ENCODE peak calls at places on chromosomes 16 and 17, in eight cellular contexts. One of them, this sample, is unnamed.

GRCh38 chr16:3007059-3007956 is 5.4 kb upstream of the CLDN9 start:
- DNase-seq in NCI-H2171: no peak
- DNase-seq in stimulated activated CD4-positive, alpha-beta T cell treated with anti-CD3 and anti-CD28 coated beads, Interleukin-2, amount 100 ng/mL, for 24 hours: no peak
- DNase-seq in CD8-positive, alpha-beta memory T cell: no peak
- DNase-seq in anterior cingulate cortex: no peak
- DNase-seq in stimulated activated naive CD8-positive, alpha-beta T cell treated with anti-CD3 and anti-CD28 coated beads, Interleukin-15, amount 100 ng/mL, for 72 hours: no peak
- DNase-seq in HuH-7.5: no peak
- DNase-seq in B cell: no peak
- DNase-seq in this sample: no peak

GRCh38 chr17:63452979-63453551 is 7.0 kb upstream of the CYB561 start:
- DNase-seq in HuH-7.5: no peak
- DNase-seq in stimulated activated naive CD8-positive, alpha-beta T cell treated with anti-CD3 and anti-CD28 coated beads, Interleukin-15, amount 100 ng/mL, for 72 hours: no peak
- DNase-seq in anterior cingulate cortex: no peak
- DNase-seq in stimulated activated CD4-positive, alpha-beta T cell treated with anti-CD3 and anti-CD28 coated beads, Interleukin-2, amount 100 ng/mL, for 24 hours: no peak
- DNase-seq in B cell: no peak
- DNase-seq in NCI-H2171: no peak
- DNase-seq in CD8-positive, alpha-beta memory T cell: no peak
- DNase-seq in this sample: no peak

GRCh38 chr17:41917957-41918391 is 777 bp downstream of the ACLY start:
- DNase-seq in anterior cingulate cortex: peak
- DNase-seq in stimulated activated CD4-positive, alpha-beta T cell treated with anti-CD3 and anti-CD28 coated beads, Interleukin-2, amount 100 ng/mL, for 24 hours: peak
- DNase-seq in CD8-positive, alpha-beta memory T cell: peak
- DNase-seq in HuH-7.5: no peak
- DNase-seq in stimulated activated naive CD8-positive, alpha-beta T cell treated with anti-CD3 and anti-CD28 coated beads, Interleukin-15, amount 100 ng/mL, for 72 hours: peak
- DNase-seq in NCI-H2171: peak
- DNase-seq in B cell: no peak
- DNase-seq in this sample: no peak

GRCh38 chr17:5138616-5139453 is 23.0 kb downstream of the USP6 start:
- DNase-seq in HuH-7.5: no peak
- DNase-seq in NCI-H2171: no peak
- DNase-seq in CD8-positive, alpha-beta memory T cell: no peak
- DNase-seq in B cell: no peak
- DNase-seq in stimulated activated naive CD8-positive, alpha-beta T cell treated with anti-CD3 and anti-CD28 coated beads, Interleukin-15, amount 100 ng/mL, for 72 hours: no peak
- DNase-seq in stimulated activated CD4-positive, alpha-beta T cell treated with anti-CD3 and anti-CD28 coated beads, Interleukin-2, amount 100 ng/mL, for 24 hours: no peak
- DNase-seq in anterior cingulate cortex: no peak
- DNase-seq in this sample: no peak

GRCh38 chr16:2785101-2785991 is 2.0 kb downstream of the PRSS33 start:
- DNase-seq in HuH-7.5: no peak
- DNase-seq in stimulated activated CD4-positive, alpha-beta T cell treated with anti-CD3 and anti-CD28 coated beads, Interleukin-2, amount 100 ng/mL, for 24 hours: peak
- DNase-seq in B cell: peak
- DNase-seq in NCI-H2171: no peak
- DNase-seq in stimulated activated naive CD8-positive, alpha-beta T cell treated with anti-CD3 and anti-CD28 coated beads, Interleukin-15, amount 100 ng/mL, for 72 hours: peak
- DNase-seq in CD8-positive, alpha-beta memory T cell: peak
- DNase-seq in anterior cingulate cortex: no peak
- DNase-seq in this sample: no peak

GRCh38 chr16:15948532-15949209 is 745 bp upstream of the ABCC1 start:
- DNase-seq in stimulated activated naive CD8-positive, alpha-beta T cell treated with anti-CD3 and anti-CD28 coated beads, Interleukin-15, amount 100 ng/mL, for 72 hours: peak
- DNase-seq in NCI-H2171: no peak
- DNase-seq in B cell: peak
- DNase-seq in anterior cingulate cortex: no peak
- DNase-seq in stimulated activated CD4-positive, alpha-beta T cell treated with anti-CD3 and anti-CD28 coated beads, Interleukin-2, amount 100 ng/mL, for 24 hours: no peak
- DNase-seq in HuH-7.5: peak
- DNase-seq in CD8-positive, alpha-beta memory T cell: no peak
- DNase-seq in this sample: no peak

GRCh38 chr16:56423584-56424403 is 1.6 kb downstream of the AMFR start:
- DNase-seq in HuH-7.5: no peak
- DNase-seq in CD8-positive, alpha-beta memory T cell: peak
- DNase-seq in B cell: peak
- DNase-seq in stimulated activated naive CD8-positive, alpha-beta T cell treated with anti-CD3 and anti-CD28 coated beads, Interleukin-15, amount 100 ng/mL, for 72 hours: no peak
- DNase-seq in NCI-H2171: no peak
- DNase-seq in anterior cingulate cortex: no peak
- DNase-seq in stimulated activated CD4-positive, alpha-beta T cell treated with anti-CD3 and anti-CD28 coated beads, Interleukin-2, amount 100 ng/mL, for 24 hours: no peak
- DNase-seq in this sample: no peak

GRCh38 chr16:26795184-26795583 is 271.5 kb upstream of the C16orf82 start:
- DNase-seq in B cell: no peak
- DNase-seq in anterior cingulate cortex: no peak
- DNase-seq in stimulated activated naive CD8-positive, alpha-beta T cell treated with anti-CD3 and anti-CD28 coated beads, Interleukin-15, amount 100 ng/mL, for 72 hours: peak
- DNase-seq in NCI-H2171: no peak
- DNase-seq in CD8-positive, alpha-beta memory T cell: no peak
- DNase-seq in stimulated activated CD4-positive, alpha-beta T cell treated with anti-CD3 and anti-CD28 coated beads, Interleukin-2, amount 100 ng/mL, for 24 hours: peak
- DNase-seq in HuH-7.5: no peak
- DNase-seq in this sample: no peak

GRCh38 chr16:27515874-27516353 is 33.8 kb downstream of the GTF3C1 start:
- DNase-seq in anterior cingulate cortex: peak
- DNase-seq in CD8-positive, alpha-beta memory T cell: no peak
- DNase-seq in NCI-H2171: no peak
- DNase-seq in stimulated activated naive CD8-positive, alpha-beta T cell treated with anti-CD3 and anti-CD28 coated beads, Interleukin-15, amount 100 ng/mL, for 72 hours: peak
- DNase-seq in HuH-7.5: peak
- DNase-seq in stimulated activated CD4-positive, alpha-beta T cell treated with anti-CD3 and anti-CD28 coated beads, Interleukin-2, amount 100 ng/mL, for 24 hours: peak
- DNase-seq in B cell: no peak
- DNase-seq in this sample: no peak

GRCh38 chr16:88739139-88739974 is 33.1 kb downstream of the CTU2 start:
- DNase-seq in CD8-positive, alpha-beta memory T cell: no peak
- DNase-seq in stimulated activated naive CD8-positive, alpha-beta T cell treated with anti-CD3 and anti-CD28 coated beads, Interleukin-15, amount 100 ng/mL, for 72 hours: no peak
- DNase-seq in HuH-7.5: no peak
- DNase-seq in B cell: no peak
- DNase-seq in NCI-H2171: no peak
- DNase-seq in anterior cingulate cortex: no peak
- DNase-seq in stimulated activated CD4-positive, alpha-beta T cell treated with anti-CD3 and anti-CD28 coated beads, Interleukin-2, amount 100 ng/mL, for 24 hours: no peak
- DNase-seq in this sample: no peak

GRCh38 chr17:72343911-72344310 is 223.1 kb downstream of the SOX9 start:
- DNase-seq in B cell: no peak
- DNase-seq in CD8-positive, alpha-beta memory T cell: no peak
- DNase-seq in NCI-H2171: no peak
- DNase-seq in stimulated activated naive CD8-positive, alpha-beta T cell treated with anti-CD3 and anti-CD28 coated beads, Interleukin-15, amount 100 ng/mL, for 72 hours: no peak
- DNase-seq in stimulated activated CD4-positive, alpha-beta T cell treated with anti-CD3 and anti-CD28 coated beads, Interleukin-2, amount 100 ng/mL, for 24 hours: no peak
- DNase-seq in HuH-7.5: no peak
- DNase-seq in anterior cingulate cortex: no peak
- DNase-seq in this sample: no peak

GRCh38 chr16:4664538-4665418 is 28.6 kb upstream of the NUDT16L1 start:
- DNase-seq in NCI-H2171: peak
- DNase-seq in anterior cingulate cortex: no peak
- DNase-seq in stimulated activated naive CD8-positive, alpha-beta T cell treated with anti-CD3 and anti-CD28 coated beads, Interleukin-15, amount 100 ng/mL, for 72 hours: peak
- DNase-seq in CD8-positive, alpha-beta memory T cell: peak
- DNase-seq in stimulated activated CD4-positive, alpha-beta T cell treated with anti-CD3 and anti-CD28 coated beads, Interleukin-2, amount 100 ng/mL, for 24 hours: peak
- DNase-seq in HuH-7.5: peak
- DNase-seq in B cell: peak
- DNase-seq in this sample: no peak

GRCh38 chr16:66263973-66264310 is 102.5 kb upstream of the CDH5 start:
- DNase-seq in NCI-H2171: no peak
- DNase-seq in HuH-7.5: no peak
- DNase-seq in B cell: no peak
- DNase-seq in CD8-positive, alpha-beta memory T cell: no peak
- DNase-seq in anterior cingulate cortex: no peak
- DNase-seq in stimulated activated naive CD8-positive, alpha-beta T cell treated with anti-CD3 and anti-CD28 coated beads, Interleukin-15, amount 100 ng/mL, for 72 hours: no peak
- DNase-seq in stimulated activated CD4-positive, alpha-beta T cell treated with anti-CD3 and anti-CD28 coated beads, Interleukin-2, amount 100 ng/mL, for 24 hours: no peak
- DNase-seq in this sample: no peak

GRCh38 chr16:76796431-76796830 is 394.6 kb upstream of the MON1B start:
- DNase-seq in stimulated activated naive CD8-positive, alpha-beta T cell treated with anti-CD3 and anti-CD28 coated beads, Interleukin-15, amount 100 ng/mL, for 72 hours: no peak
- DNase-seq in B cell: no peak
- DNase-seq in CD8-positive, alpha-beta memory T cell: no peak
- DNase-seq in anterior cingulate cortex: no peak
- DNase-seq in stimulated activated CD4-positive, alpha-beta T cell treated with anti-CD3 and anti-CD28 coated beads, Interleukin-2, amount 100 ng/mL, for 24 hours: no peak
- DNase-seq in HuH-7.5: no peak
- DNase-seq in NCI-H2171: no peak
- DNase-seq in this sample: no peak

GRCh38 chr17:37828313-37829124 is 83.7 kb upstream of the HNF1B start:
- DNase-seq in NCI-H2171: no peak
- DNase-seq in B cell: no peak
- DNase-seq in CD8-positive, alpha-beta memory T cell: no peak
- DNase-seq in anterior cingulate cortex: no peak
- DNase-seq in HuH-7.5: no peak
- DNase-seq in stimulated activated naive CD8-positive, alpha-beta T cell treated with anti-CD3 and anti-CD28 coated beads, Interleukin-15, amount 100 ng/mL, for 72 hours: no peak
- DNase-seq in stimulated activated CD4-positive, alpha-beta T cell treated with anti-CD3 and anti-CD28 coated beads, Interleukin-2, amount 100 ng/mL, for 24 hours: no peak
- DNase-seq in this sample: no peak

GRCh38 chr17:19713462-19713861 is 2.9 kb downstream of the SLC47A2 start:
- DNase-seq in B cell: no peak
- DNase-seq in stimulated activated CD4-positive, alpha-beta T cell treated with anti-CD3 and anti-CD28 coated beads, Interleukin-2, amount 100 ng/mL, for 24 hours: no peak
- DNase-seq in CD8-positive, alpha-beta memory T cell: no peak
- DNase-seq in HuH-7.5: peak
- DNase-seq in stimulated activated naive CD8-positive, alpha-beta T cell treated with anti-CD3 and anti-CD28 coated beads, Interleukin-15, amount 100 ng/mL, for 72 hours: no peak
- DNase-seq in anterior cingulate cortex: no peak
- DNase-seq in NCI-H2171: no peak
- DNase-seq in this sample: peak

GRCh38 chr17:60583008-60583407 is 17.0 kb upstream of the PPM1D start:
- DNase-seq in B cell: no peak
- DNase-seq in HuH-7.5: no peak
- DNase-seq in stimulated activated CD4-positive, alpha-beta T cell treated with anti-CD3 and anti-CD28 coated beads, Interleukin-2, amount 100 ng/mL, for 24 hours: no peak
- DNase-seq in anterior cingulate cortex: no peak
- DNase-seq in CD8-positive, alpha-beta memory T cell: no peak
- DNase-seq in stimulated activated naive CD8-positive, alpha-beta T cell treated with anti-CD3 and anti-CD28 coated beads, Interleukin-15, amount 100 ng/mL, for 72 hours: no peak
- DNase-seq in NCI-H2171: no peak
- DNase-seq in this sample: no peak

GRCh38 chr16:48197294-48197693 is 41.5 kb upstream of the ABCC12 start:
- DNase-seq in anterior cingulate cortex: no peak
- DNase-seq in stimulated activated CD4-positive, alpha-beta T cell treated with anti-CD3 and anti-CD28 coated beads, Interleukin-2, amount 100 ng/mL, for 24 hours: no peak
- DNase-seq in NCI-H2171: no peak
- DNase-seq in HuH-7.5: no peak
- DNase-seq in B cell: no peak
- DNase-seq in stimulated activated naive CD8-positive, alpha-beta T cell treated with anti-CD3 and anti-CD28 coated beads, Interleukin-15, amount 100 ng/mL, for 72 hours: no peak
- DNase-seq in CD8-positive, alpha-beta memory T cell: no peak
- DNase-seq in this sample: peak

GRCh38 chr16:81514568-81515258 is 70.1 kb downstream of the CMIP start:
- DNase-seq in B cell: no peak
- DNase-seq in CD8-positive, alpha-beta memory T cell: no peak
- DNase-seq in stimulated activated CD4-positive, alpha-beta T cell treated with anti-CD3 and anti-CD28 coated beads, Interleukin-2, amount 100 ng/mL, for 24 hours: no peak
- DNase-seq in anterior cingulate cortex: no peak
- DNase-seq in stimulated activated naive CD8-positive, alpha-beta T cell treated with anti-CD3 and anti-CD28 coated beads, Interleukin-15, amount 100 ng/mL, for 72 hours: no peak
- DNase-seq in HuH-7.5: no peak
- DNase-seq in NCI-H2171: no peak
- DNase-seq in this sample: no peak

GRCh38 chr16:1666316-1666715 is 11.8 kb upstream of the JPT2 start:
- DNase-seq in stimulated activated CD4-positive, alpha-beta T cell treated with anti-CD3 and anti-CD28 coated beads, Interleukin-2, amount 100 ng/mL, for 24 hours: no peak
- DNase-seq in HuH-7.5: no peak
- DNase-seq in B cell: no peak
- DNase-seq in NCI-H2171: no peak
- DNase-seq in CD8-positive, alpha-beta memory T cell: no peak
- DNase-seq in anterior cingulate cortex: no peak
- DNase-seq in stimulated activated naive CD8-positive, alpha-beta T cell treated with anti-CD3 and anti-CD28 coated beads, Interleukin-15, amount 100 ng/mL, for 72 hours: no peak
- DNase-seq in this sample: no peak

GRCh38 chr17:2406271-2406902 is 5.5 kb upstream of the MNT start:
- DNase-seq in stimulated activated naive CD8-positive, alpha-beta T cell treated with anti-CD3 and anti-CD28 coated beads, Interleukin-15, amount 100 ng/mL, for 72 hours: no peak
- DNase-seq in CD8-positive, alpha-beta memory T cell: no peak
- DNase-seq in stimulated activated CD4-positive, alpha-beta T cell treated with anti-CD3 and anti-CD28 coated beads, Interleukin-2, amount 100 ng/mL, for 24 hours: no peak
- DNase-seq in anterior cingulate cortex: no peak
- DNase-seq in B cell: no peak
- DNase-seq in HuH-7.5: no peak
- DNase-seq in NCI-H2171: no peak
- DNase-seq in this sample: no peak

GRCh38 chr16:27315333-27316037 is 1.7 kb downstream of the IL4R start:
- DNase-seq in NCI-H2171: no peak
- DNase-seq in HuH-7.5: peak
- DNase-seq in stimulated activated CD4-positive, alpha-beta T cell treated with anti-CD3 and anti-CD28 coated beads, Interleukin-2, amount 100 ng/mL, for 24 hours: peak
- DNase-seq in anterior cingulate cortex: no peak
- DNase-seq in stimulated activated naive CD8-positive, alpha-beta T cell treated with anti-CD3 and anti-CD28 coated beads, Interleukin-15, amount 100 ng/mL, for 72 hours: peak
- DNase-seq in B cell: peak
- DNase-seq in CD8-positive, alpha-beta memory T cell: peak
- DNase-seq in this sample: no peak

GRCh38 chr17:40556198-40556661 is 9.0 kb downstream of the CCR7 start:
- DNase-seq in anterior cingulate cortex: no peak
- DNase-seq in CD8-positive, alpha-beta memory T cell: no peak
- DNase-seq in stimulated activated CD4-positive, alpha-beta T cell treated with anti-CD3 and anti-CD28 coated beads, Interleukin-2, amount 100 ng/mL, for 24 hours: no peak
- DNase-seq in NCI-H2171: no peak
- DNase-seq in HuH-7.5: no peak
- DNase-seq in B cell: no peak
- DNase-seq in stimulated activated naive CD8-positive, alpha-beta T cell treated with anti-CD3 and anti-CD28 coated beads, Interleukin-15, amount 100 ng/mL, for 72 hours: peak
- DNase-seq in this sample: no peak

GRCh38 chr16:66372078-66372897 is 5.8 kb downstream of the CDH5 start:
- DNase-seq in stimulated activated CD4-positive, alpha-beta T cell treated with anti-CD3 and anti-CD28 coated beads, Interleukin-2, amount 100 ng/mL, for 24 hours: no peak
- DNase-seq in B cell: no peak
- DNase-seq in stimulated activated naive CD8-positive, alpha-beta T cell treated with anti-CD3 and anti-CD28 coated beads, Interleukin-15, amount 100 ng/mL, for 72 hours: no peak
- DNase-seq in anterior cingulate cortex: no peak
- DNase-seq in CD8-positive, alpha-beta memory T cell: no peak
- DNase-seq in NCI-H2171: no peak
- DNase-seq in HuH-7.5: no peak
- DNase-seq in this sample: no peak

GRCh38 chr16:12617401-12617819 is 186.3 kb downstream of the CPPED1 start:
- DNase-seq in NCI-H2171: peak
- DNase-seq in B cell: no peak
- DNase-seq in CD8-positive, alpha-beta memory T cell: no peak
- DNase-seq in stimulated activated CD4-positive, alpha-beta T cell treated with anti-CD3 and anti-CD28 coated beads, Interleukin-2, amount 100 ng/mL, for 24 hours: peak
- DNase-seq in stimulated activated naive CD8-positive, alpha-beta T cell treated with anti-CD3 and anti-CD28 coated beads, Interleukin-15, amount 100 ng/mL, for 72 hours: peak
- DNase-seq in HuH-7.5: no peak
- DNase-seq in anterior cingulate cortex: no peak
- DNase-seq in this sample: no peak

GRCh38 chr17:77470800-77471733 is 330.3 kb downstream of the SEC14L1 start:
- DNase-seq in NCI-H2171: no peak
- DNase-seq in anterior cingulate cortex: no peak
- DNase-seq in B cell: no peak
- DNase-seq in stimulated activated naive CD8-positive, alpha-beta T cell treated with anti-CD3 and anti-CD28 coated beads, Interleukin-15, amount 100 ng/mL, for 72 hours: no peak
- DNase-seq in stimulated activated CD4-positive, alpha-beta T cell treated with anti-CD3 and anti-CD28 coated beads, Interleukin-2, amount 100 ng/mL, for 24 hours: no peak
- DNase-seq in HuH-7.5: no peak
- DNase-seq in CD8-positive, alpha-beta memory T cell: no peak
- DNase-seq in this sample: no peak

GRCh38 chr16:29028457-29029167 is 43.8 kb downstream of the LAT start:
- DNase-seq in anterior cingulate cortex: no peak
- DNase-seq in stimulated activated CD4-positive, alpha-beta T cell treated with anti-CD3 and anti-CD28 coated beads, Interleukin-2, amount 100 ng/mL, for 24 hours: no peak
- DNase-seq in CD8-positive, alpha-beta memory T cell: no peak
- DNase-seq in stimulated activated naive CD8-positive, alpha-beta T cell treated with anti-CD3 and anti-CD28 coated beads, Interleukin-15, amount 100 ng/mL, for 72 hours: peak
- DNase-seq in NCI-H2171: no peak
- DNase-seq in B cell: no peak
- DNase-seq in HuH-7.5: no peak
- DNase-seq in this sample: no peak

GRCh38 chr17:57537524-57538410 is 207.3 kb downstream of the CCDC182 start:
- DNase-seq in NCI-H2171: no peak
- DNase-seq in B cell: no peak
- DNase-seq in stimulated activated CD4-positive, alpha-beta T cell treated with anti-CD3 and anti-CD28 coated beads, Interleukin-2, amount 100 ng/mL, for 24 hours: no peak
- DNase-seq in HuH-7.5: no peak
- DNase-seq in stimulated activated naive CD8-positive, alpha-beta T cell treated with anti-CD3 and anti-CD28 coated beads, Interleukin-15, amount 100 ng/mL, for 72 hours: no peak
- DNase-seq in anterior cingulate cortex: no peak
- DNase-seq in CD8-positive, alpha-beta memory T cell: no peak
- DNase-seq in this sample: no peak

GRCh38 chr17:29557717-29558116 is 9.1 kb downstream of the ABHD15 start:
- DNase-seq in stimulated activated naive CD8-positive, alpha-beta T cell treated with anti-CD3 and anti-CD28 coated beads, Interleukin-15, amount 100 ng/mL, for 72 hours: no peak
- DNase-seq in B cell: peak
- DNase-seq in CD8-positive, alpha-beta memory T cell: no peak
- DNase-seq in NCI-H2171: no peak
- DNase-seq in anterior cingulate cortex: no peak
- DNase-seq in HuH-7.5: no peak
- DNase-seq in stimulated activated CD4-positive, alpha-beta T cell treated with anti-CD3 and anti-CD28 coated beads, Interleukin-2, amount 100 ng/mL, for 24 hours: no peak
- DNase-seq in this sample: no peak

GRCh38 chr17:40559016-40559853 is 6.0 kb downstream of the CCR7 start:
- DNase-seq in anterior cingulate cortex: peak
- DNase-seq in stimulated activated naive CD8-positive, alpha-beta T cell treated with anti-CD3 and anti-CD28 coated beads, Interleukin-15, amount 100 ng/mL, for 72 hours: no peak
- DNase-seq in HuH-7.5: no peak
- DNase-seq in NCI-H2171: no peak
- DNase-seq in CD8-positive, alpha-beta memory T cell: no peak
- DNase-seq in stimulated activated CD4-positive, alpha-beta T cell treated with anti-CD3 and anti-CD28 coated beads, Interleukin-2, amount 100 ng/mL, for 24 hours: no peak
- DNase-seq in B cell: no peak
- DNase-seq in this sample: no peak

GRCh38 chr16:88599092-88599733 is 29.0 kb downstream of the ZC3H18 start:
- DNase-seq in HuH-7.5: no peak
- DNase-seq in NCI-H2171: no peak
- DNase-seq in stimulated activated CD4-positive, alpha-beta T cell treated with anti-CD3 and anti-CD28 coated beads, Interleukin-2, amount 100 ng/mL, for 24 hours: no peak
- DNase-seq in CD8-positive, alpha-beta memory T cell: no peak
- DNase-seq in stimulated activated naive CD8-positive, alpha-beta T cell treated with anti-CD3 and anti-CD28 coated beads, Interleukin-15, amount 100 ng/mL, for 72 hours: no peak
- DNase-seq in anterior cingulate cortex: peak
- DNase-seq in B cell: no peak
- DNase-seq in this sample: no peak

GRCh38 chr17:10294162-10294561 is 78.6 kb downstream of the MYH13 start:
- DNase-seq in CD8-positive, alpha-beta memory T cell: no peak
- DNase-seq in stimulated activated naive CD8-positive, alpha-beta T cell treated with anti-CD3 and anti-CD28 coated beads, Interleukin-15, amount 100 ng/mL, for 72 hours: no peak
- DNase-seq in anterior cingulate cortex: no peak
- DNase-seq in NCI-H2171: no peak
- DNase-seq in B cell: no peak
- DNase-seq in stimulated activated CD4-positive, alpha-beta T cell treated with anti-CD3 and anti-CD28 coated beads, Interleukin-2, amount 100 ng/mL, for 24 hours: no peak
- DNase-seq in HuH-7.5: no peak
- DNase-seq in this sample: no peak

GRCh38 chr17:74220966-74221814 is 7.8 kb downstream of the TTYH2 start:
- DNase-seq in CD8-positive, alpha-beta memory T cell: no peak
- DNase-seq in stimulated activated CD4-positive, alpha-beta T cell treated with anti-CD3 and anti-CD28 coated beads, Interleukin-2, amount 100 ng/mL, for 24 hours: no peak
- DNase-seq in B cell: no peak
- DNase-seq in anterior cingulate cortex: no peak
- DNase-seq in HuH-7.5: no peak
- DNase-seq in NCI-H2171: no peak
- DNase-seq in stimulated activated naive CD8-positive, alpha-beta T cell treated with anti-CD3 and anti-CD28 coated beads, Interleukin-15, amount 100 ng/mL, for 72 hours: no peak
- DNase-seq in this sample: no peak

GRCh38 chr17:71188811-71189492 is 931.9 kb upstream of the SOX9 start:
- DNase-seq in CD8-positive, alpha-beta memory T cell: no peak
- DNase-seq in B cell: no peak
- DNase-seq in anterior cingulate cortex: no peak
- DNase-seq in stimulated activated naive CD8-positive, alpha-beta T cell treated with anti-CD3 and anti-CD28 coated beads, Interleukin-15, amount 100 ng/mL, for 72 hours: no peak
- DNase-seq in NCI-H2171: no peak
- DNase-seq in HuH-7.5: no peak
- DNase-seq in stimulated activated CD4-positive, alpha-beta T cell treated with anti-CD3 and anti-CD28 coated beads, Interleukin-2, amount 100 ng/mL, for 24 hours: no peak
- DNase-seq in this sample: no peak